ENCODE peak calls at places on chromosomes 3 and 15, in nine cellular contexts. U, E, L, X, I, Z, D, Y and P are unnamed samples.

GRCh38 chr3:127356381-127356780 is 68.5 kb upstream of the PRR20G start:
- DNase-seq in U (no peak), E (no peak), L (no peak), X (no peak), I (no peak), Z (no peak), D (no peak), Y (no peak), P (no peak)

GRCh38 chr3:79685108-79685507 is 82.7 kb downstream of the ROBO1 start:
- DNase-seq in U (no peak), E (no peak), L (no peak), X (no peak), I (no peak), Z (no peak), D (no peak), Y (no peak), P (no peak)

GRCh38 chr3:165185707-165186327 is 10.4 kb downstream of the SLITRK3 start:
- DNase-seq in U (peak), E (peak), L (peak), X (peak), I (peak), Z (peak), D (no peak), Y (no peak), P (peak)

GRCh38 chr3:13099707-13100106 is 26.5 kb upstream of the IQSEC1 start:
- DNase-seq in U (no peak), E (no peak), L (no peak), X (no peak), I (no peak), Z (no peak), D (no peak), Y (no peak), P (no peak)

GRCh38 chr3:165196577-165197561 is 685 bp upstream of the SLITRK3 start:
- DNase-seq in U (no peak), E (no peak), L (no peak), X (no peak), I (no peak), Z (no peak), D (no peak), Y (no peak), P (no peak)

GRCh38 chr3:157104521-157104920 is 55.4 kb downstream of the CCNL1 start:
- DNase-seq in U (no peak), E (no peak), L (no peak), X (no peak), I (no peak), Z (no peak), D (no peak), Y (no peak), P (no peak)

GRCh38 chr3:194380300-194380699 is 10.8 kb upstream of the LRRC15 start:
- DNase-seq in U (no peak), E (no peak), L (no peak), X (no peak), I (no peak), Z (no peak), D (no peak), Y (no peak), P (no peak)

GRCh38 chr3:170585937-170586310 is at the start of gene SLC7A14:
- DNase-seq in U (no peak), E (no peak), L (peak), X (no peak), I (no peak), Z (no peak), D (no peak), Y (no peak), P (peak)

GRCh38 chr3:169998668-169999131 is 32.1 kb downstream of the SEC62 start:
- DNase-seq in U (no peak), E (peak), L (no peak), X (no peak), I (no peak), Z (peak), D (no peak), Y (no peak), P (no peak)

GRCh38 chr3:76043746-76044145 is 258.4 kb upstream of the ZNF717 start:
- DNase-seq in U (no peak), E (no peak), L (no peak), X (no peak), I (no peak), Z (no peak), D (no peak), Y (peak), P (peak)

GRCh38 chr15:101497017-101497416 is 7.5 kb upstream of the PCSK6 start:
- DNase-seq in U (no peak), E (no peak), L (no peak), X (no peak), I (no peak), Z (no peak), D (no peak), Y (no peak), P (no peak)

GRCh38 chr3:172787746-172788145 is 37.2 kb downstream of the ECT2 start:
- DNase-seq in U (no peak), E (no peak), L (no peak), X (no peak), I (no peak), Z (no peak), D (no peak), Y (no peak), P (no peak)

GRCh38 chr3:150723946-150724345 is 20.2 kb upstream of the ERICH6 start:
- DNase-seq in U (no peak), E (no peak), L (peak), X (peak), I (no peak), Z (no peak), D (no peak), Y (no peak), P (no peak)

GRCh38 chr15:83324799-83325198 is 40.3 kb upstream of the BNC1 start:
- DNase-seq in U (no peak), E (no peak), L (no peak), X (no peak), I (no peak), Z (no peak), D (no peak), Y (no peak), P (no peak)